ENCODE peak calls at places on chromosomes 3 and 15, in seven cellular contexts. P is HFF-Myc; R is stimulated activated CD8-positive, alpha-beta memory T cell treated with anti-CD3 and anti-CD28 coated beads, Interleukin-7, amount 100 ng/mL, for 1 hour; F is cardiac fibroblast; I is RWPE1; B is C1 segment of cervical spinal cord; U is small intestine. N is an unnamed sample.

GRCh38 chr3:108090066-108090700 is 648 bp downstream of the CD47 start:
- DNase-seq in B (peak), I (peak), F (peak), P (no peak), U (peak), R (peak), N (peak)

GRCh38 chr3:46489875-46490274 is 7.9 kb upstream of the RTP3 start:
- DNase-seq in F (no peak), I (no peak), B (no peak), U (no peak), R (no peak), P (no peak), N (peak)

GRCh38 chr15:70765504-70766281 is 2.3 kb upstream of the UACA start:
- DNase-seq in F (peak), R (no peak), I (no peak), B (no peak), U (no peak), P (no peak), N (no peak)

GRCh38 chr3:38084019-38084968 is 45.3 kb downstream of the DLEC1 start:
- DNase-seq in R (no peak), B (no peak), P (peak), F (peak), I (peak), U (peak), N (peak)

GRCh38 chr3:170632780-170633179 is 46.9 kb upstream of the SLC7A14 start:
- DNase-seq in I (no peak), B (no peak), U (no peak), F (no peak), R (no peak), P (peak), N (no peak)

GRCh38 chr3:192905980-192906678 is 11.5 kb downstream of the MB21D2 start:
- DNase-seq in F (no peak), P (no peak), U (no peak), B (no peak), R (no peak), I (no peak), N (no peak)

GRCh38 chr3:168162172-168162571 is 66.4 kb upstream of the GOLIM4 start:
- DNase-seq in U (no peak), F (peak), R (no peak), P (peak), I (no peak), B (no peak), N (peak)

GRCh38 chr3:183540501-183541234 is 14.8 kb downstream of the KLHL6 start:
- DNase-seq in F (no peak), P (no peak), R (no peak), I (no peak), U (no peak), B (no peak), N (no peak)

GRCh38 chr15:43771816-43772215 is 5.0 kb downstream of the ELL3 start:
- DNase-seq in I (no peak), U (peak), R (no peak), B (no peak), P (no peak), F (no peak), N (no peak)

N was measured in amniotic epithelial cell.